ENCODE peak calls at places on chromosomes 2 and 18, in seven cellular contexts. One of them, this sample, is unnamed.

GRCh38 chr18:8730080-8730827 is 24.9 kb downstream of the MTCL1 start:
- DNase-seq in upper lobe of right lung: no peak
- DNase-seq in heart right ventricle: peak
- DNase-seq in B cell: no peak
- DNase-seq in IMR-90: peak
- DNase-seq in mucosa of descending colon: peak
- DNase-seq in gastrocnemius medialis: no peak
- DNase-seq in this sample: no peak

GRCh38 chr2:47818777-47819176 is 35.8 kb downstream of the MSH6 start:
- DNase-seq in B cell: no peak
- DNase-seq in gastrocnemius medialis: no peak
- DNase-seq in IMR-90: no peak
- DNase-seq in heart right ventricle: no peak
- DNase-seq in upper lobe of right lung: no peak
- DNase-seq in mucosa of descending colon: no peak
- DNase-seq in this sample: no peak

GRCh38 chr2:54331095-54331835 is 75.2 kb upstream of the TSPYL6 start:
- DNase-seq in gastrocnemius medialis: no peak
- DNase-seq in heart right ventricle: no peak
- DNase-seq in mucosa of descending colon: no peak
- DNase-seq in upper lobe of right lung: no peak
- DNase-seq in B cell: peak
- DNase-seq in IMR-90: no peak
- DNase-seq in this sample: no peak

GRCh38 chr18:63098014-63098981 is 221.3 kb downstream of the BCL2 start:
- DNase-seq in heart right ventricle: no peak
- DNase-seq in mucosa of descending colon: no peak
- DNase-seq in gastrocnemius medialis: no peak
- DNase-seq in upper lobe of right lung: no peak
- DNase-seq in IMR-90: no peak
- DNase-seq in B cell: peak
- DNase-seq in this sample: no peak

GRCh38 chr18:44458777-44459176 is 221.9 kb upstream of the SETBP1 start:
- DNase-seq in upper lobe of right lung: no peak
- DNase-seq in B cell: no peak
- DNase-seq in mucosa of descending colon: no peak
- DNase-seq in heart right ventricle: no peak
- DNase-seq in gastrocnemius medialis: no peak
- DNase-seq in IMR-90: peak
- DNase-seq in this sample: no peak

GRCh38 chr2:127537142-127537541 is 1.7 kb downstream of the MYO7B start:
- DNase-seq in mucosa of descending colon: no peak
- DNase-seq in heart right ventricle: no peak
- DNase-seq in B cell: no peak
- DNase-seq in IMR-90: no peak
- DNase-seq in gastrocnemius medialis: no peak
- DNase-seq in upper lobe of right lung: no peak
- DNase-seq in this sample: no peak

GRCh38 chr2:177799531-177799930 is 273.0 kb downstream of the PDE11A start:
- DNase-seq in mucosa of descending colon: no peak
- DNase-seq in gastrocnemius medialis: no peak
- DNase-seq in heart right ventricle: no peak
- DNase-seq in upper lobe of right lung: no peak
- DNase-seq in B cell: no peak
- DNase-seq in IMR-90: peak
- DNase-seq in this sample: no peak

GRCh38 chr2:88187038-88187676 is 17.0 kb downstream of the THNSL2 start:
- DNase-seq in mucosa of descending colon: peak
- DNase-seq in heart right ventricle: peak
- DNase-seq in B cell: peak
- DNase-seq in upper lobe of right lung: no peak
- DNase-seq in IMR-90: peak
- DNase-seq in gastrocnemius medialis: peak
- DNase-seq in this sample: no peak

GRCh38 chr18:36501100-36501499 is 203.6 kb downstream of the FHOD3 start:
- DNase-seq in gastrocnemius medialis: no peak
- DNase-seq in mucosa of descending colon: no peak
- DNase-seq in IMR-90: no peak
- DNase-seq in heart right ventricle: peak
- DNase-seq in B cell: no peak
- DNase-seq in upper lobe of right lung: no peak
- DNase-seq in this sample: no peak

GRCh38 chr2:233012301-233012971 is 620 bp downstream of the NGEF start:
- DNase-seq in upper lobe of right lung: no peak
- DNase-seq in IMR-90: no peak
- DNase-seq in B cell: no peak
- DNase-seq in mucosa of descending colon: peak
- DNase-seq in heart right ventricle: no peak
- DNase-seq in gastrocnemius medialis: no peak
- DNase-seq in this sample: no peak

GRCh38 chr18:45728341-45729010 is 4.5 kb downstream of the SLC14A1 start:
- DNase-seq in gastrocnemius medialis: no peak
- DNase-seq in mucosa of descending colon: no peak
- DNase-seq in heart right ventricle: no peak
- DNase-seq in IMR-90: peak
- DNase-seq in B cell: no peak
- DNase-seq in upper lobe of right lung: no peak
- DNase-seq in this sample: no peak

GRCh38 chr2:118202707-118203303 is 114.5 kb downstream of the INSIG2 start:
- DNase-seq in gastrocnemius medialis: no peak
- DNase-seq in upper lobe of right lung: peak
- DNase-seq in B cell: peak
- DNase-seq in mucosa of descending colon: no peak
- DNase-seq in IMR-90: peak
- DNase-seq in heart right ventricle: no peak
- DNase-seq in this sample: no peak

GRCh38 chr2:190862591-190862991 is 18.0 kb upstream of the GLS start:
- DNase-seq in heart right ventricle: no peak
- DNase-seq in upper lobe of right lung: no peak
- DNase-seq in B cell: no peak
- DNase-seq in IMR-90: peak
- DNase-seq in mucosa of descending colon: no peak
- DNase-seq in gastrocnemius medialis: no peak
- DNase-seq in this sample: no peak

GRCh38 chr2:207240649-207241048 is 74.9 kb upstream of the KLF7 start:
- DNase-seq in IMR-90: no peak
- DNase-seq in B cell: no peak
- DNase-seq in heart right ventricle: no peak
- DNase-seq in upper lobe of right lung: no peak
- DNase-seq in mucosa of descending colon: no peak
- DNase-seq in gastrocnemius medialis: no peak
- DNase-seq in this sample: no peak

GRCh38 chr2:23373666-23374065 is 11.3 kb upstream of the KLHL29 start:
- DNase-seq in mucosa of descending colon: no peak
- DNase-seq in IMR-90: peak
- DNase-seq in gastrocnemius medialis: no peak
- DNase-seq in heart right ventricle: no peak
- DNase-seq in B cell: no peak
- DNase-seq in upper lobe of right lung: no peak
- DNase-seq in this sample: no peak

GRCh38 chr2:88250402-88250801 is 80.3 kb downstream of the THNSL2 start:
- DNase-seq in heart right ventricle: no peak
- DNase-seq in IMR-90: no peak
- DNase-seq in upper lobe of right lung: no peak
- DNase-seq in gastrocnemius medialis: no peak
- DNase-seq in mucosa of descending colon: no peak
- DNase-seq in B cell: no peak
- DNase-seq in this sample: no peak

GRCh38 chr2:24147364-24147763 is 24.1 kb downstream of the FAM228B start:
- DNase-seq in gastrocnemius medialis: no peak
- DNase-seq in upper lobe of right lung: no peak
- DNase-seq in mucosa of descending colon: no peak
- DNase-seq in heart right ventricle: no peak
- DNase-seq in IMR-90: no peak
- DNase-seq in B cell: no peak
- DNase-seq in this sample: no peak

GRCh38 chr2:95729556-95729955 is 137.8 kb downstream of the TRIM43 start:
- DNase-seq in heart right ventricle: no peak
- DNase-seq in mucosa of descending colon: no peak
- DNase-seq in gastrocnemius medialis: no peak
- DNase-seq in IMR-90: no peak
- DNase-seq in B cell: no peak
- DNase-seq in upper lobe of right lung: no peak
- DNase-seq in this sample: no peak

GRCh38 chr2:228039752-228040534 is 141.5 kb downstream of the SPHKAP start:
- DNase-seq in upper lobe of right lung: no peak
- DNase-seq in heart right ventricle: no peak
- DNase-seq in mucosa of descending colon: no peak
- DNase-seq in B cell: peak
- DNase-seq in gastrocnemius medialis: no peak
- DNase-seq in IMR-90: no peak
- DNase-seq in this sample: no peak

GRCh38 chr18:9539283-9539682 is 64.0 kb downstream of the RALBP1 start:
- DNase-seq in mucosa of descending colon: no peak
- DNase-seq in B cell: no peak
- DNase-seq in heart right ventricle: no peak
- DNase-seq in IMR-90: peak
- DNase-seq in upper lobe of right lung: no peak
- DNase-seq in gastrocnemius medialis: no peak
- DNase-seq in this sample: no peak

GRCh38 chr2:240156026-240156390 is 15.6 kb upstream of the OTOS start:
- DNase-seq in upper lobe of right lung: peak
- DNase-seq in mucosa of descending colon: no peak
- DNase-seq in B cell: no peak
- DNase-seq in IMR-90: no peak
- DNase-seq in heart right ventricle: no peak
- DNase-seq in gastrocnemius medialis: no peak
- DNase-seq in this sample: no peak

GRCh38 chr2:217127744-217128143 is 267.9 kb upstream of the TNP1 start:
- DNase-seq in upper lobe of right lung: no peak
- DNase-seq in gastrocnemius medialis: no peak
- DNase-seq in B cell: no peak
- DNase-seq in heart right ventricle: no peak
- DNase-seq in IMR-90: peak
- DNase-seq in mucosa of descending colon: no peak
- DNase-seq in this sample: no peak

GRCh38 chr2:240614391-240614790 is 10.9 kb upstream of the GPR35 start:
- DNase-seq in IMR-90: no peak
- DNase-seq in upper lobe of right lung: peak
- DNase-seq in B cell: no peak
- DNase-seq in mucosa of descending colon: peak
- DNase-seq in gastrocnemius medialis: no peak
- DNase-seq in heart right ventricle: peak
- DNase-seq in this sample: no peak

GRCh38 chr2:203637819-203638167 is 68.6 kb upstream of the CD28 start:
- DNase-seq in IMR-90: no peak
- DNase-seq in B cell: no peak
- DNase-seq in heart right ventricle: no peak
- DNase-seq in upper lobe of right lung: no peak
- DNase-seq in gastrocnemius medialis: no peak
- DNase-seq in mucosa of descending colon: no peak
- DNase-seq in this sample: no peak

GRCh38 chr18:77223653-77224052 is 26.0 kb upstream of the GALR1 start:
- DNase-seq in IMR-90: peak
- DNase-seq in mucosa of descending colon: no peak
- DNase-seq in B cell: no peak
- DNase-seq in heart right ventricle: no peak
- DNase-seq in gastrocnemius medialis: no peak
- DNase-seq in upper lobe of right lung: no peak
- DNase-seq in this sample: no peak

GRCh38 chr18:74082476-74083070 is 65.1 kb downstream of the FBXO15 start:
- DNase-seq in heart right ventricle: peak
- DNase-seq in IMR-90: peak
- DNase-seq in B cell: peak
- DNase-seq in gastrocnemius medialis: no peak
- DNase-seq in upper lobe of right lung: peak
- DNase-seq in mucosa of descending colon: peak
- DNase-seq in this sample: no peak
- TF ChIP-seq CTCF in heart right ventricle: peak
- TF ChIP-seq CTCF in IMR-90: peak
- TF ChIP-seq CTCF in B cell: peak
- TF ChIP-seq CTCF in gastrocnemius medialis: no peak
- TF ChIP-seq CTCF in upper lobe of right lung: peak
- TF ChIP-seq CTCF in mucosa of descending colon: peak
- TF ChIP-seq CTCF in this sample: no peak

GRCh38 chr2:150610670-150611279 is 123.3 kb upstream of the RND3 start:
- DNase-seq in B cell: no peak
- DNase-seq in IMR-90: peak
- DNase-seq in heart right ventricle: no peak
- DNase-seq in upper lobe of right lung: no peak
- DNase-seq in gastrocnemius medialis: no peak
- DNase-seq in mucosa of descending colon: no peak
- DNase-seq in this sample: no peak
- TF ChIP-seq CTCF in B cell: no peak
- TF ChIP-seq CTCF in IMR-90: peak
- TF ChIP-seq CTCF in heart right ventricle: peak
- TF ChIP-seq CTCF in upper lobe of right lung: peak
- TF ChIP-seq CTCF in gastrocnemius medialis: no peak
- TF ChIP-seq CTCF in mucosa of descending colon: peak
- TF ChIP-seq CTCF in this sample: no peak

GRCh38 chr2:37415128-37415817 is 70.8 kb downstream of the QPCT start:
- DNase-seq in mucosa of descending colon: no peak
- DNase-seq in IMR-90: peak
- DNase-seq in B cell: no peak
- DNase-seq in upper lobe of right lung: no peak
- DNase-seq in gastrocnemius medialis: no peak
- DNase-seq in heart right ventricle: no peak
- DNase-seq in this sample: no peak
- TF ChIP-seq CTCF in mucosa of descending colon: no peak
- TF ChIP-seq CTCF in IMR-90: peak
- TF ChIP-seq CTCF in B cell: no peak
- TF ChIP-seq CTCF in upper lobe of right lung: no peak
- TF ChIP-seq CTCF in gastrocnemius medialis: no peak
- TF ChIP-seq CTCF in heart right ventricle: peak
- TF ChIP-seq CTCF in this sample: no peak

GRCh38 chr2:79982445-79982844 is 322.1 kb downstream of the LRRTM1 start:
- DNase-seq in heart right ventricle: peak
- DNase-seq in B cell: no peak
- DNase-seq in upper lobe of right lung: peak
- DNase-seq in IMR-90: no peak
- DNase-seq in gastrocnemius medialis: no peak
- DNase-seq in mucosa of descending colon: no peak
- DNase-seq in this sample: no peak

GRCh38 chr2:79980116-79980515 is 324.4 kb downstream of the LRRTM1 start:
- DNase-seq in gastrocnemius medialis: no peak
- DNase-seq in IMR-90: no peak
- DNase-seq in mucosa of descending colon: no peak
- DNase-seq in heart right ventricle: no peak
- DNase-seq in upper lobe of right lung: no peak
- DNase-seq in B cell: no peak
- DNase-seq in this sample: no peak

GRCh38 chr2:79980816-79981215 is 323.7 kb downstream of the LRRTM1 start:
- DNase-seq in mucosa of descending colon: no peak
- DNase-seq in IMR-90: no peak
- DNase-seq in upper lobe of right lung: no peak
- DNase-seq in heart right ventricle: no peak
- DNase-seq in B cell: no peak
- DNase-seq in gastrocnemius medialis: no peak
- DNase-seq in this sample: no peak

GRCh38 chr2:79984476-79984875 is 320.1 kb downstream of the LRRTM1 start:
- DNase-seq in IMR-90: peak
- DNase-seq in gastrocnemius medialis: no peak
- DNase-seq in mucosa of descending colon: no peak
- DNase-seq in B cell: no peak
- DNase-seq in heart right ventricle: no peak
- DNase-seq in upper lobe of right lung: no peak
- DNase-seq in this sample: no peak

DNA sequence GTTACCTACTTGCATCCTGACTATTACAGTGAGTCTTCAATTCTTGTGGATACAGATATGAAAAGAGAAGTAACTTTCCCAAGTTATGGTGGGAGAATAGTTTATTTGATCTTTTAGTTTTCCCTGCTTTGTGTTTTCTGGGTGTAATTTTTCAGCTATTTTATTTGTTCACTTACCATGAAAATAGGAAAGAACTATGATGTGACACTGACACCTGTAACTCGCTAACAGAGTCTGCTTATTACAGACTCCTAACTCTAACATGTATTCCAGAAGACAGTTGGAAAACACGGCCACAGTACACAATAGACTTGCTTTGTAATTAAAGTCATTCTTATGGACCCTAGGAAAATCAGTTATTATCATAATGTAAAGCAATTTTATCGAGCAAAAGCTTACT is 323.2 kb downstream of the LRRTM1 start:
- DNase-seq in IMR-90: no peak
- DNase-seq in gastrocnemius medialis: no peak
- DNase-seq in mucosa of descending colon: no peak
- DNase-seq in heart right ventricle: no peak
- DNase-seq in upper lobe of right lung: no peak
- DNase-seq in B cell: no peak
- DNase-seq in this sample: no peak
- TF ChIP-seq CTCF in IMR-90: no peak
- TF ChIP-seq CTCF in gastrocnemius medialis: no peak
- TF ChIP-seq CTCF in mucosa of descending colon: no peak
- TF ChIP-seq CTCF in heart right ventricle: no peak
- TF ChIP-seq CTCF in upper lobe of right lung: no peak
- TF ChIP-seq CTCF in B cell: no peak
- TF ChIP-seq CTCF in this sample: no peak

This sample was measured in lower leg skin.